ENCODE peak calls at places on chromosomes 11 and 22, in nine cellular contexts. N is right cardiac atrium; S is CD4-positive, alpha-beta T cell; Z is CD8-positive, alpha-beta memory T cell; E is adrenal gland; B is HCT116; D is H9; Q is GM23248; P is mesenchymal stem cell. O is an unnamed sample. For H3K27me3, the result is how much of the 10 kb centered on the place peaks cover.

GRCh38 chr11:13136272-13136596 is 127.1 kb downstream of the RASSF10 start:
- DNase-seq in N (no peak), S (no peak), Z (no peak), E (no peak), B (no peak), D (no peak), Q (no peak), P (no peak), O (no peak)

GRCh38 chr11:78787696-78788095 is 213.0 kb upstream of the NARS2 start:
- DNase-seq in N (no peak), S (no peak), Z (no peak), E (no peak), B (no peak), D (no peak), Q (no peak), P (no peak), O (no peak)

GRCh38 chr22:32339190-32340012 is 18.3 kb upstream of the RFPL3 start:
- DNase-seq in N (no peak), S (no peak), Z (no peak), E (no peak), B (no peak), D (no peak), Q (no peak), P (no peak), O (no peak)

GRCh38 chr22:16937811-16938210 is 70.2 kb downstream of the GAB4 start:
- DNase-seq in N (no peak), S (no peak), Z (no peak), E (no peak), B (no peak), D (no peak), Q (no peak), P (no peak), O (no peak)

GRCh38 chr22:42313804-42314581 is 43.5 kb upstream of the TCF20 start:
- DNase-seq in N (no peak), S (peak), Z (no peak), E (peak), B (peak), D (peak), Q (no peak), P (peak), O (peak)

GRCh38 chr11:9380773-9381172 is 3.7 kb upstream of the IPO7 start:
- DNase-seq in N (no peak), S (no peak), Z (no peak), E (no peak), B (no peak), D (no peak), Q (no peak), P (no peak), O (no peak)

GRCh38 chr11:62593434-62594044 is 2.2 kb upstream of the TUT1 start:
- DNase-seq in N (peak), S (peak), Z (peak), E (peak), B (no peak), D (peak), Q (peak), P (peak), O (peak)

GRCh38 chr11:38538866-38539651 is 1941.0 kb upstream of the RAG2 start:
- DNase-seq in N (no peak), S (no peak), Z (no peak), E (no peak), B (no peak), D (no peak), Q (no peak), P (no peak), O (no peak)

GRCh38 chr22:19984851-19985811 is 31.5 kb downstream of the ARVCF start:
- DNase-seq in N (peak), S (no peak), Z (no peak), E (no peak), B (no peak), D (no peak), Q (no peak), P (no peak), O (no peak)

GRCh38 chr11:114317738-114318137 is 21.5 kb downstream of the NNMT start:
- DNase-seq in N (peak), S (no peak), Z (no peak), E (no peak), B (peak), D (peak), Q (peak), P (peak), O (peak)

GRCh38 chr22:22352376-22352999 is 107.9 kb downstream of the VPREB1 start:
- DNase-seq in N (no peak), S (no peak), Z (no peak), E (no peak), B (no peak), D (no peak), Q (no peak), P (no peak), O (no peak)
- H3K27me3 ChIP-seq in N (under half), S (under half), Z (under half), E (under half), B (under half), D (half or more), Q (under half), P (half or more), O (under half)

DNA sequence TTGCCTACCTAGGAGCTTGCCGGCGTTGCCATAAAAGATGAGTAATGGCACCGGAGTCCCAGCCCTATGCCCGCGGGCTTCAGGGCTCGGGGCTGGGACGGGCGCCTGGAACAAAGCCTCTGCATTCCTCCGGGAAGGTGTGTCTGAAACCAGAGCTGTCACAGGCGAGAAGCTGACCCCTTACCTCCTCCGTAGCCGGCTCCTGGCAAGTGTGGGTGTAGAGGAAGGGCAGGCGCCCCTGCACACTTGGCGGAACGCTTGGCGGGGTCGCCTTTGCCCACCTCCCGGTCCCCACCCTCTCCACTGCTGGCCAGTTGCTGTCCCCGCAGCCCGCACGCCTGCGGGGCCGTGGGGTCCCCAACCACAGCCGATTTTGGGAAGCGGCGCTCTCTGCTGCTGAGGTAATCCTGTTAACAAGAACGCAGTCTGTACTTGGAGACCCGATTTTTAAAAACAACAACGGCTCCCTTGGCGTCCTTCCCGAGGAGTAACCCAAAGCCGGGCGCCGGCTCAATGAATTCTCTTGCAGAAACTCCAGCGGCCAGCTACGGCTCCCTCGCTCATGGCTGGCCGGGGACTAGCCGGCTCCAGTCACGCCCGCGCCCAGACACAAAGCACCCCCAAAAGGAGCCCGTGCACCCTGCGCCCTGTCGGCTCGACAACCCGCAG is 89.3 kb downstream of the PLEKHA7 start:
- DNase-seq in N (peak), S (no peak), Z (no peak), E (peak), B (peak), D (peak), Q (peak), P (no peak), O (no peak)
- H3K27me3 ChIP-seq in N (under half), S (under half), Z (under half), E (under half), B (under half), D (under half), Q (half or more), P (under half), O (under half)

GRCh38 chr11:101129203-101129943 is at the start of gene PGR:
- DNase-seq in N (peak), S (no peak), Z (no peak), E (peak), B (no peak), D (peak), Q (peak), P (peak), O (peak)

GRCh38 chr11:101127348-101127698 is 2.3 kb downstream of the PGR start:
- DNase-seq in N (peak), S (no peak), Z (no peak), E (peak), B (no peak), D (peak), Q (peak), P (no peak), O (peak)

GRCh38 chr11:101128571-101129202 is 926 bp downstream of the PGR start:
- DNase-seq in N (peak), S (no peak), Z (no peak), E (no peak), B (no peak), D (peak), Q (no peak), P (peak), O (no peak)

GRCh38 chr11:101126551-101127347 is 2.9 kb downstream of the PGR start:
- DNase-seq in N (peak), S (no peak), Z (no peak), E (peak), B (no peak), D (peak), Q (peak), P (peak), O (no peak)

DNA sequence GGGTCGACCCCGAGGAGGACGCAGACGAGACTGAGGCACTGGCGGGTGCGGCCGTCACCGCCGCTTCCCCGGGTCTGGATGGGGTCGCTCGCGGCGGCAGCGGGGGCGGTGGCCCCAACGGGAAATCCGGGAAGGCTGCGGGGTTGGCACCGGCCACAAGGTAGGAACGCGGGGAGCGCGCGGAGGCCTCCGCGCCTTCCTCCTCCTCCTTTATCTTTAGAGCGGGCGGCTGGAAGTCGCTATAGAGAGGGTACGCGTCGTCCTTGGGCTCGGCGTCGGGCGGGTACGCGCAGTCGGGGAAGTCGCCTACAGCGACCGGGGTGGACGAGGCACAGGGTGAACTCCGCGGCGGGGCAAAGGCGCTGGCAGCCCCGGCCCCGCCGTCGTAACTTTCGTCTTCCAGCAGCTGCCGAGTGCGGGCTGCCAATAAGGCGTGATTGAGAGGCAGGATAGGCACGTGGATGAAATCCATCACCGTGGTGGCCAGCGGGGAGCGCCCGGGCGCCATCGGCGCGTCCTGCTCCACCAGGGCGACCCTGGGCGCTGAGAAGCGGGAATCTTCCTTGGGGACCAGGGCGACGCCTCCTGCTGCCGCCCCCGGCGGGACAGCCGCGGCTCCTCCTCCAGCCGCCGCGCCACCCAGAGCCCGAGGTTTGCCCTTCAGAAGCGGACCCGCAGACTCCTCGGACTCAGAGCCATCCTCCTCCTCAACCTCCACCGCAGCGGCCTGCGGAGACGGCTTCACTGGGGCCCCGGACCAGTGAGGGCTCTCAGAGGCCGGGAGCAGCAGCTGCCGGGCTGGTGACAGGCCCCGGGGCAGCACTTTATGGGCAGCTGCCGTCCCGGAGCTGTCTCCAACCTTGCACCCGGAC is 1.7 kb downstream of the PGR start:
- DNase-seq in N (peak), S (no peak), Z (no peak), E (peak), B (no peak), D (peak), Q (peak), P (peak), O (peak)
- H3K27me3 ChIP-seq in N (under half), S (under half), Z (under half), E (under half), B (under half), D (under half), Q (half or more), P (under half), O (half or more)

GRCh38 chr22:22418163-22418549 is 90.4 kb downstream of the ZNF280B start:
- DNase-seq in N (no peak), S (no peak), Z (no peak), E (no peak), B (no peak), D (no peak), Q (no peak), P (no peak), O (no peak)
- H3K27me3 ChIP-seq in N (under half), S (under half), Z (under half), E (under half), B (half or more), D (half or more), Q (under half), P (under half), O (under half)

DNA sequence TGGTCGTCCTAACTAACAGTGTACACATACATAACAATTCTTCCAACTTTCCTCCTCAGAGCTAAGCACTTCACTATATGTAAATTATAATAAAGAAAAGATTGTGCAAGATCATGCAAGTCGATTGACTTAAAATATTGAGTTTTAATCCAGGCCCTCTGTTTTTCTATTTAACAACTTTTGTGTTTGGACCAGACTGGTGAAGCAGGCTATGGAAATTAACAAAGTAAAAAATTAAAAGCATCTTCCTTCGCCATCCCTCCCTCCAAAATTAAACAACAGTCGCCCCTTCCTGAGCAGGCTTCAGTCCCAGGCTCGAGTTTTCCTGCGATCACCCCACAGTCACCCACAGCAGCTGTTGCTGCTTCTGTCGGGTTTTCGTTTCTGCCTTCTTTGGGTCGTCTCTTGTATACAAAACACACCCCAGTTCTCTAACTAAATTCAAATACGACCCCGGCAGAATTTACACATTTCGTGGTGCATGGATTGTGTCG is 4.7 kb downstream of the ALX4 start:
- DNase-seq in N (no peak), S (no peak), Z (no peak), E (no peak), B (no peak), D (no peak), Q (no peak), P (no peak), O (no peak)
- H3K27me3 ChIP-seq in N (under half), S (half or more), Z (under half), E (half or more), B (under half), D (half or more), Q (half or more), P (half or more), O (half or more)

GRCh38 chr11:57251037-57251436 is 14.0 kb upstream of the APLNR start:
- DNase-seq in N (no peak), S (no peak), Z (no peak), E (no peak), B (no peak), D (no peak), Q (no peak), P (no peak), O (no peak)
- H3K27me3 ChIP-seq in N (under half), S (under half), Z (under half), E (under half), B (under half), D (under half), Q (under half), P (under half), O (half or more)

GRCh38 chr22:22144858-22145257 is 99.7 kb upstream of the VPREB1 start:
- DNase-seq in N (no peak), S (no peak), Z (no peak), E (no peak), B (no peak), D (no peak), Q (peak), P (no peak), O (no peak)
- H3K27me3 ChIP-seq in N (under half), S (under half), Z (under half), E (under half), B (half or more), D (under half), Q (half or more), P (under half), O (under half)

GRCh38 chr22:48605125-48605524 is 1222.5 kb downstream of the BRD1 start:
- DNase-seq in N (no peak), S (no peak), Z (no peak), E (no peak), B (no peak), D (no peak), Q (no peak), P (no peak), O (no peak)

GRCh38 chr22:48605856-48606255 is 1221.8 kb downstream of the BRD1 start:
- DNase-seq in N (no peak), S (no peak), Z (no peak), E (peak), B (no peak), D (no peak), Q (no peak), P (no peak), O (no peak)

GRCh38 chr22:48609279-48609865 is 1218.3 kb downstream of the BRD1 start:
- DNase-seq in N (no peak), S (no peak), Z (no peak), E (no peak), B (no peak), D (no peak), Q (no peak), P (no peak), O (no peak)

GRCh38 chr22:48606684-48607307 is 1220.9 kb downstream of the BRD1 start:
- DNase-seq in N (no peak), S (no peak), Z (no peak), E (no peak), B (no peak), D (no peak), Q (no peak), P (no peak), O (no peak)

DNA sequence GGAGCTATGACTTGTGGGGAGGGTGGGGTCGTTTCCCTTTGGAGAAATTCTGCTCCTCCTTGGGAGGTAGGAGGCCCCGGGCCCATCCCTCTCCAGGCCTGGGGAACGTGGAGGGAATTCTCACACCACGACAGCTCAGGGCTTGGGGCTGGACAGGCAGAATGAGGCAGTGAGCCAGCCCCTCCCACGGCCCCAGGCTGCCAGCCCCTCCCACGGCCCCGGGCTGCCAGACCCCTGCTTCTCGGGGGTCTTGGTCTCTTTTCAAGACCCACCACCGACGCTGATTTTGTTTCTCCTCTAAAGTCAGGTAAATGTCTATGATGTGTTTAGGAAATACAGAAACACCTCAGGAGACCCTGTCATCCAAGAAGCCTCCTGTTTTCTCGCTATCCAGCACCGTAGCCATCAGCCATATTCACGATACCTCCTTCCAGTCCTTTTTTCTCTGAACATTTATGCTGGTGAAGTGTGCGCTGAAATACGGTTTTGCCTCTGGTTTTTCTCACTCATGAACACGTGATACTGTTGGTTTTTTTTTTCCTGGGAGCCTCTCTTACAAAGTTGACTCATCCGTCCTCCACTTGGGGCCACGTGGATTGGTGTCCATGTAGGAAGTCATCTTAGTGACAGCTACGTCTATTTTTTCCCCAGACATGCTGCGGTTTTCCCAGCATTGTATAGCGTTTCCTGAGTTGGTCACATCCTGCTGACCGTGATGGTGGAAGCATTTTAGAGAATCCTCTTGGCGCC is 1219.6 kb downstream of the BRD1 start:
- DNase-seq in N (no peak), S (no peak), Z (no peak), E (no peak), B (no peak), D (no peak), Q (peak), P (no peak), O (no peak)
- H3K27me3 ChIP-seq in N (under half), S (under half), Z (under half), E (under half), B (under half), D (under half), Q (under half), P (under half), O (under half)

O was measured in WERI-Rb-1.